ENCODE peak calls at places on chromosome 22, in six cellular contexts. One of them, this sample, is unnamed.

GRCh38 chr22:22877523-22878210 is 9.9 kb upstream of the IGLL5 start:
- DNase-seq in anterior cingulate cortex: no peak
- DNase-seq in RCC 7860: peak; percentile 16
- DNase-seq in stimulated activated naive CD4-positive, alpha-beta T cell: peak; percentile 42
- DNase-seq in HFF-Myc: peak; percentile 7
- DNase-seq in immature natural killer cell: peak; percentile 74
- DNase-seq in this sample: peak; percentile 36

GRCh38 chr22:29987143-29987542 is 93.1 kb upstream of the HORMAD2 start:
- DNase-seq in anterior cingulate cortex: peak; percentile 19
- DNase-seq in RCC 7860: no peak
- DNase-seq in stimulated activated naive CD4-positive, alpha-beta T cell: no peak
- DNase-seq in HFF-Myc: no peak
- DNase-seq in immature natural killer cell: no peak
- DNase-seq in this sample: peak; percentile 61

GRCh38 chr22:37225481-37225880 is 13.2 kb upstream of the SSTR3 start:
- DNase-seq in anterior cingulate cortex: no peak
- DNase-seq in RCC 7860: no peak
- DNase-seq in stimulated activated naive CD4-positive, alpha-beta T cell: no peak
- DNase-seq in HFF-Myc: no peak
- DNase-seq in immature natural killer cell: no peak
- DNase-seq in this sample: no peak

GRCh38 chr22:37784829-37785495 is 22.8 kb upstream of the GCAT start:
- DNase-seq in anterior cingulate cortex: no peak
- DNase-seq in RCC 7860: no peak
- DNase-seq in stimulated activated naive CD4-positive, alpha-beta T cell: no peak
- DNase-seq in HFF-Myc: no peak
- DNase-seq in immature natural killer cell: no peak
- DNase-seq in this sample: no peak

GRCh38 chr22:31692186-31692886 is 30.3 kb upstream of the PISD start:
- DNase-seq in anterior cingulate cortex: no peak
- DNase-seq in RCC 7860: no peak
- DNase-seq in stimulated activated naive CD4-positive, alpha-beta T cell: no peak
- DNase-seq in HFF-Myc: peak; percentile 5
- DNase-seq in immature natural killer cell: peak; percentile 56
- DNase-seq in this sample: no peak

GRCh38 chr22:36644333-36644757 is 59.2 kb downstream of the CACNG2 start:
- DNase-seq in anterior cingulate cortex: no peak
- DNase-seq in RCC 7860: peak; percentile 69
- DNase-seq in stimulated activated naive CD4-positive, alpha-beta T cell: no peak
- DNase-seq in HFF-Myc: peak; percentile 77
- DNase-seq in immature natural killer cell: no peak
- DNase-seq in this sample: peak; percentile 14

GRCh38 chr22:23756891-23757290 is 2.7 kb upstream of the VPREB3 start:
- DNase-seq in anterior cingulate cortex: no peak
- DNase-seq in RCC 7860: no peak
- DNase-seq in stimulated activated naive CD4-positive, alpha-beta T cell: no peak
- DNase-seq in HFF-Myc: no peak
- DNase-seq in immature natural killer cell: no peak
- DNase-seq in this sample: no peak

GRCh38 chr22:36606659-36607058 is 77.7 kb upstream of the EIF3D start:
- DNase-seq in anterior cingulate cortex: no peak
- DNase-seq in RCC 7860: no peak
- DNase-seq in stimulated activated naive CD4-positive, alpha-beta T cell: no peak
- DNase-seq in HFF-Myc: no peak
- DNase-seq in immature natural killer cell: no peak
- DNase-seq in this sample: no peak